ENCODE peak calls at places on chromosomes 6 and 20, in nine cellular contexts. Q is amniotic stem cell; Z is endothelial cell of umbilical vein; O is activated T-cell treated with anti-CD3 and anti-CD28 coated beads, Interleukin-2, amount 50 U/mL, for 72 hours; P is neuronal stem cell; N is nephron progenitor cell; V is RPMI7951; K is COR-L47; J is KBM-7. R is an unnamed sample.

GRCh38 chr6:22108199-22108598 is 188.6 kb downstream of the PRL start:
- DNase-seq in N (no peak), V (peak; percentile 59), J (no peak), O (peak; percentile 2), Z (no peak), P (no peak), Q (no peak), K (no peak), R (no peak)

GRCh38 chr6:117513174-117513573 is 30.7 kb downstream of the DCBLD1 start:
- DNase-seq in P (peak; percentile 17), J (no peak), N (no peak), V (no peak), K (no peak), Q (no peak), O (no peak), Z (peak; percentile 26), R (no peak)

GRCh38 chr20:63642518-63643247 is 10.5 kb downstream of the STMN3 start:
- DNase-seq in Z (no peak), J (no peak), K (no peak), O (no peak), V (peak; percentile 39), N (peak; percentile 44), Q (no peak), P (no peak), R (no peak)

GRCh38 chr20:54069501-54069971 is 858 bp downstream of the BCAS1 start:
- DNase-seq in N (no peak), V (no peak), Z (no peak), K (no peak), O (no peak), J (no peak), Q (no peak), P (no peak), R (no peak)

GRCh38 chr20:49345538-49345937 is 67.7 kb upstream of the ZNFX1 start:
- DNase-seq in P (no peak), O (no peak), V (peak; percentile 93), Q (peak; percentile 8), K (no peak), N (no peak), J (no peak), Z (no peak), R (no peak)

GRCh38 chr6:74632196-74632595 is 573.7 kb downstream of the COL12A1 start:
- DNase-seq in J (no peak), P (no peak), O (no peak), K (no peak), V (no peak), Z (no peak), N (no peak), Q (no peak), R (no peak)

GRCh38 chr6:13261464-13261994 is 66.8 kb downstream of the TBC1D7 start:
- DNase-seq in V (no peak), J (peak; percentile 73), N (no peak), K (no peak), O (no peak), P (no peak), Q (no peak), Z (no peak), R (no peak)

GRCh38 chr6:32692019-32692418 is 25.6 kb upstream of the HLA-DQB1 start:
- DNase-seq in Q (no peak), V (peak; percentile 14), K (no peak), N (peak; percentile 11), O (peak; percentile 63), P (peak; percentile 26), J (peak; percentile 73), Z (peak; percentile 23), R (no peak)

GRCh38 chr6:158049055-158050028 is 67.7 kb downstream of the SYNJ2 start:
- DNase-seq in O (no peak), P (no peak), Z (no peak), J (no peak), K (no peak), V (no peak), Q (no peak), N (no peak), R (no peak)